ENCODE peak calls at places on chromosomes 6 and 20, in five cellular contexts. W is HepG2, F is SK-N-SH, C is MM.1S, L is IMR-90. A is an unnamed sample.

GRCh38 chr20:45154183-45154582 is 20.5 kb upstream of the PI3 start:
- DNase-seq in W (no peak), F (no peak), C (no peak), L (peak), A (no peak)

GRCh38 chr20:46330072-46330763 is 21.9 kb upstream of the CDH22 start:
- DNase-seq in W (no peak), F (peak), C (no peak), L (no peak), A (no peak)

GRCh38 chr6:119728220-119728750 is 378.7 kb upstream of the MAN1A1 start:
- DNase-seq in W (peak), F (no peak), C (no peak), L (no peak), A (no peak)

GRCh38 chr20:43857127-43857526 is 57.5 kb upstream of the TOX2 start:
- DNase-seq in W (no peak), F (no peak), C (no peak), L (no peak), A (no peak)

GRCh38 chr6:43386492-43386891 is 17.0 kb upstream of the ZNF318 start:
- DNase-seq in W (peak), F (peak), C (peak), L (peak), A (no peak)

GRCh38 chr6:127897437-127897836 is 3.4 kb downstream of the THEMIS start:
- DNase-seq in W (no peak), F (no peak), C (no peak), L (no peak), A (no peak)

GRCh38 chr20:51118985-51119527 is 96.1 kb upstream of the KCNG1 start:
- DNase-seq in W (no peak), F (no peak), C (no peak), L (no peak), A (no peak)

GRCh38 chr6:151071295-151071694 is 168.5 kb upstream of the AKAP12 start:
- DNase-seq in W (peak), F (no peak), C (no peak), L (peak), A (no peak)

GRCh38 chr20:63080411-63080810 is 73.6 kb upstream of the BHLHE23 start:
- DNase-seq in W (no peak), F (no peak), C (no peak), L (no peak), A (no peak)

GRCh38 chr6:148457137-148457842 is 114.7 kb downstream of the SASH1 start:
- DNase-seq in W (no peak), F (no peak), C (no peak), L (peak), A (no peak)

GRCh38 chr6:17207281-17207680 is 73.9 kb upstream of the RBM24 start:
- DNase-seq in W (no peak), F (no peak), C (no peak), L (peak), A (no peak)

GRCh38 chr20:32581839-32582658 is 3.1 kb downstream of the NOL4L start:
- DNase-seq in W (no peak), F (no peak), C (no peak), L (no peak), A (no peak)

GRCh38 chr6:83574783-83575182 is 62.4 kb downstream of the PRSS35 start:
- DNase-seq in W (no peak), F (no peak), C (no peak), L (no peak), A (no peak)

GRCh38 chr20:12036142-12036541 is 118.4 kb downstream of the BTBD3 start:
- DNase-seq in W (no peak), F (no peak), C (no peak), L (no peak), A (no peak)

GRCh38 chr6:52976591-52977035 is 18.5 kb downstream of the GSTA4 start:
- DNase-seq in W (no peak), F (no peak), C (peak), L (no peak), A (no peak)

GRCh38 chr6:152897807-152898399 is 84.9 kb downstream of the FBXO5 start:
- DNase-seq in W (peak), F (peak), C (peak), L (peak), A (peak)

GRCh38 chr6:105507811-105508210 is 104.9 kb upstream of the PREP start:
- DNase-seq in W (no peak), F (no peak), C (no peak), L (no peak), A (no peak)

GRCh38 chr6:67629268-67629667 is 1005.8 kb upstream of the ADGRB3 start:
- DNase-seq in W (no peak), F (no peak), C (no peak), L (peak), A (no peak)

GRCh38 chr6:54846243-54846856 is at the start of gene FAM83B:
- DNase-seq in W (no peak), F (no peak), C (no peak), L (no peak), A (peak)

GRCh38 chr20:54267510-54268003 is 59.7 kb downstream of the PFDN4 start:
- DNase-seq in W (peak), F (no peak), C (no peak), L (peak), A (no peak)

GRCh38 chr6:119137194-119138072 is 59.0 kb upstream of the FAM184A start:
- DNase-seq in W (no peak), F (no peak), C (no peak), L (peak), A (no peak)

GRCh38 chr6:125357515-125358256 is 55.9 kb upstream of the HDDC2 start:
- DNase-seq in W (no peak), F (no peak), C (no peak), L (no peak), A (no peak)

GRCh38 chr20:22063753-22064152 is 358.3 kb downstream of the PAX1 start:
- DNase-seq in W (no peak), F (peak), C (no peak), L (no peak), A (no peak)

GRCh38 chr6:11537229-11538048 is at the start of gene TMEM170B:
- DNase-seq in W (peak), F (peak), C (peak), L (peak), A (peak)

GRCh38 chr6:105443941-105444340 is 41.1 kb upstream of the PREP start:
- DNase-seq in W (peak), F (no peak), C (no peak), L (no peak), A (no peak)

GRCh38 chr6:16799279-16800193 is 38.3 kb upstream of the ATXN1 start:
- DNase-seq in W (peak), F (peak), C (no peak), L (peak), A (no peak)

GRCh38 chr6:169225887-169226286 is 27.8 kb downstream of the THBS2 start:
- DNase-seq in W (no peak), F (no peak), C (no peak), L (no peak), A (no peak)

GRCh38 chr6:48840896-48841295 is 622.2 kb downstream of the MMUT start:
- DNase-seq in W (no peak), F (no peak), C (no peak), L (no peak), A (no peak)

GRCh38 chr20:20953738-20954657 is 152.2 kb downstream of the LINC00237 start:
- DNase-seq in W (no peak), F (no peak), C (peak), L (no peak), A (no peak)

GRCh38 chr6:3795836-3796395 is 44.4 kb upstream of the PXDC1 start:
- DNase-seq in W (no peak), F (no peak), C (no peak), L (no peak), A (no peak)

GRCh38 chr20:22005535-22005934 is 300.1 kb downstream of the PAX1 start:
- DNase-seq in W (no peak), F (no peak), C (no peak), L (no peak), A (no peak)

GRCh38 chr6:149454405-149454848 is 30.4 kb downstream of the ZC3H12D start:
- DNase-seq in W (no peak), F (peak), C (no peak), L (peak), A (peak)

GRCh38 chr6:134415681-134416080 is 97.8 kb upstream of the SGK1 start:
- DNase-seq in W (no peak), F (no peak), C (no peak), L (no peak), A (no peak)

GRCh38 chr6:111978826-111979225 is 75.1 kb upstream of the CCN6 start:
- DNase-seq in W (no peak), F (no peak), C (no peak), L (no peak), A (no peak)

GRCh38 chr20:8020314-8021079 is 936 bp upstream of the TMX4 start:
- DNase-seq in W (peak), F (no peak), C (peak), L (no peak), A (no peak)

GRCh38 chr20:8019178-8019997 is at the start of gene TMX4:
- DNase-seq in W (peak), F (peak), C (peak), L (peak), A (peak)

GRCh38 chr20:8021541-8022269 is 2.1 kb upstream of the TMX4 start:
- DNase-seq in W (no peak), F (no peak), C (no peak), L (no peak), A (no peak)

GRCh38 chr20:8019998-8020247 is 362 bp upstream of the TMX4 start:
- DNase-seq in W (no peak), F (no peak), C (no peak), L (no peak), A (no peak)

DNA sequence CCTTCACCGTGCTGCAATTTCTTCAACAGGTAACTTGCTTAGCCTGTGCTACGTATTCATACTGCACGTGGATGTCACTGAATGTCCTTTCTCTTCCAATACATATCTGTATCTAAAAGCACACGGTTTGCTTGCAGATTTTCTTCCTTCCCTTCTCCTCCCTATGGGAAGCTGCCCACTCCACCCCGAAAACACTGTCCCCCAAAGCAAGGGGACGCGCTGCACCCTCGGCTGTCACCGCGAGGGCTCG is 708 bp downstream of the TMX4 start:
- DNase-seq in W (no peak), F (no peak), C (no peak), L (peak), A (no peak)
- TF ChIP-seq CTCF in W (no peak), F (no peak), C (peak), L (no peak), A (no peak)

GRCh38 chr6:29828471-29828797 is 809 bp downstream of the HLA-G start:
- DNase-seq in W (no peak), F (no peak), C (no peak), L (no peak), A (peak)
- H3K4me3 ChIP-seq in W (no peak), F (no peak), C (no peak), L (no peak), A (peak)

DNA sequence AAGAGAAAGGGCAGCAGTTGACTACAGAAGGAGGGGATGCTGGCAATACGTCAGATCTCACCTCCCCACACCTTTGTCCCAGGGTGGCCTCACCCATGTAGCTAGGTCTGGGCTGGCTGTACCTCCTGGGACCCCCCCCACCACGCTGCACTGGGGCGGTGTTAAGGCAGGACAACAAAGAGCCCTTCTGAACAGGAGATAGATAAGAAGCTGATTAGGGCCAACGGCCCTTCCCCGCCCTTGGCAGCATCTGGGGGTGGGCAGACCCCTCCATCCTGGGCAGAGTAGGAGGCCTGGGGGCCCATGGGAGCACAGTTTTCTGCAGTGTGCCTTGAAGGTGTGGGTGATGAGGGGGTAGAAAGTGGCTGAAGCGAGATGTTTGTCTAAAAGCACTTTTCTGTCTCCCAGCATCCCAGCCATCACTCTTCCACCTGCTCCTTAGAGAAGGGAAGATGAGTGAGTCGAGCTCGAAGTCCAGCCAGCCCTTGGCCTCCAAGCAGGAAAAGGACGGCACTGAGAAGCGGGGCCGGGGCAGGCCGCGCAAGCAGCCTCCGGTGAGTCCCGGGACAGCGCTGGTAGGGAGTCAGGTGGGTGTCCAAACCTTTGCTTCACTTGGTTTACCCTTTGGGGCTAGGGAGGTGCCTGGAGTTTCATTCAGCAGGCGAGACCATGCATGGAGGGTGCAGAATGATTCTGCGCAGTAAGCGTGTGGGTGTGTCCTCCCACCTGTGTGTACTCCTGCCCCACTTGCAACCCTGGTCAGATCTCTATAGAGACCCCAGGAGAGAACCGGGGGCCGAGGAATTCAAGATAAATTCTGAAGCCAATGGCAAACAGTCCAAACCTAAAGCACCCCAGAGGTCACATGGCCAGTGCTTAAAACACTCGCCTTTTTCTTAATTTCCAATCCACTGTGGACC is 3.9 kb downstream of the HMGA1 start:
- DNase-seq in W (no peak), F (no peak), C (no peak), L (no peak), A (peak)
- H3K9ac ChIP-seq in W (no peak), F (no peak), C (no peak), L (no peak), A (no peak)

DNA sequence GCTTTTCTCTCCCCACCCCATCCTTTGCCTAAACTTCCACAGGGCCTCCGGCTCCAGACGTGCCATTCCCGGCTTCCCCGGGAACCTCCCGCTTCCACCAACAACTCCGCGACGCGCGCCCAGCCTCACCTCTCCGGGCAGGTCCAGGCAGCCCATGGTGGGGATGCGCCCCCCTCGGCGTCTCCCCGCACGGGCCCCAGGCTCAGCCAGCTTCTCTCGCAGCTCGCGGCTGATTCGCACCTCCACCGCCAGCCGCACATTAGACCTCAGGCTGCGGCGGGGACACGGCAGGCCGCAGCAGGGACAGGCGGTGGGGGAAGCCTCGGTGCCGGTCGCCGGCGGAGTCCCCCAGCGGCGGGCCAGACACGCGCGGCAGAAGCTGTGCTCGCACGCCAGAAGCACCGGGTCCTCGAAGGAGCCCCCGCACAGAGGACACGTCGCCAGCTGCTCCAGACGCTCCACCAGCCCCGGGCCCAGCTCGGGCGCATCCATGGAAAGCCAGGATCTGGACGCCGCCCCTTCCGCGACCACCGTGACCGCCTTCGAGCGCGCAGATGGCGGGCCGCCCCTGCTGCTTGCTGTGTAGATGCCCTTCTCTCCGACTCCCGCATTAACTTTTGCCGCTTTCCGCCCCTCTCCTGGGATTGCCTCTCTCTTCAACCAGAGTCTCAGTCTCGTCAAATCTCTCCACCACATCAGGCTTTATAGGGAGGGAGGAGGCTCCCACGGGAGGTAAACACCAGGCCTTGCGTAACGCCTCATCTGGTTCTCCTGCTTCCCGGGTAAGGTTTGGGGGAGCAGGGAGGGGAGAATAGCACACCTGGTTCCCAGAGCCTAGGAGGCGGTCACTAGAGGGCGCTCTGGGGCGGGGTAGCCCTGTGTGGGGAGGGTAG is at the start of gene RNF39:
- DNase-seq in W (peak), F (peak), C (no peak), L (no peak), A (peak)
- TF ChIP-seq CTCF in W (peak), F (peak), C (peak), L (peak), A (no peak)

DNA sequence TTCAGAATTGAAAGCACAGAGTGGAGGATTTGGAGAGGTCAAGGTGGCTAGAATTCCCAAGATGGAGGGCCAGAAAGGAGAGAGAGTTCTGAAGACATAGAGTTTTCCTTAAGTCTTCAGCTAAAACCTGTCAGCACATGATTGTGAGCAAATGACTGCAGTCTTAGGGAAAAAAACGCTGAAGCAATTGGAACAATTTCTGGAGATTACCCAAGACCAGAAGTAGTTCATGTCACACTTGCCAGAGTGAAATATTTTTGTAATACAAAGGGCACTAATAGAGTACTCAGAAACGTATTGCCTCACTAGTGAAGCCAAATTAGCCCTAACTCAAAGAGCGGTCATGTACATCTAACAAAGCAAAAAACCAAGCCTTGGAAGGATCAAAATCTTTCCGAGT is 541.3 kb upstream of the MARCKS start:
- DNase-seq in W (no peak), F (no peak), C (no peak), L (no peak), A (no peak)
- H3K4me3 ChIP-seq in W (no peak), F (no peak), C (no peak), L (no peak), A (no peak)